ENCODE peak calls at places on chromosome 5, in five cellular contexts. C is PC-9, B is heart left ventricle, X is left ventricle myocardium inferior, J is cardiac muscle cell. N is an unnamed sample. For H3K9me3, the result is how much of the 10 kb centered on the place peaks cover.

GRCh38 chr5:42349163-42349562 is 74.1 kb upstream of the GHR start:
- DNase-seq in B (no peak), J (no peak), C (no peak), X (no peak), N (no peak)

GRCh38 chr5:139611703-139612584 is 36.2 kb upstream of the CXXC5 start:
- DNase-seq in C (no peak), X (no peak), B (no peak), J (no peak), N (no peak)

GRCh38 chr5:115584501-115584900 is 17.8 kb downstream of the TICAM2 start:
- DNase-seq in B (no peak), J (no peak), C (no peak), X (no peak), N (no peak)

GRCh38 chr5:121667292-121667691 is 184.4 kb upstream of the FTMT start:
- DNase-seq in C (no peak), B (no peak), J (no peak), X (no peak), N (no peak)

GRCh38 chr5:181060231-181060590 is 20.1 kb downstream of the BTNL9 start:
- DNase-seq in J (no peak), X (no peak), B (no peak), C (no peak), N (no peak)

GRCh38 chr5:174315871-174316270 is 270.4 kb downstream of the NSG2 start:
- DNase-seq in X (no peak), C (no peak), J (no peak), B (no peak), N (no peak)

GRCh38 chr5:154811653-154812465 is 38.5 kb downstream of the FAXDC2 start:
- DNase-seq in X (peak), J (peak), B (no peak), C (peak), N (peak)

GRCh38 chr5:132777209-132778069 is at the start of gene SEPTIN8:
- DNase-seq in C (peak), B (peak), X (peak), J (peak), N (peak)

GRCh38 chr5:32713396-32714381 is 2.6 kb downstream of the NPR3 start:
- DNase-seq in C (peak), X (peak), J (peak), B (peak), N (no peak)

GRCh38 chr5:41510176-41510831 is at the start of gene PLCXD3:
- DNase-seq in B (peak), X (peak), J (peak), C (peak), N (no peak)

GRCh38 chr5:140169410-140169809 is 5.6 kb upstream of the CYSTM1 start:
- DNase-seq in X (no peak), C (no peak), J (no peak), B (no peak), N (no peak)

GRCh38 chr5:98786178-98786853 is 12.9 kb downstream of the RGMB start:
- DNase-seq in J (no peak), X (no peak), B (no peak), C (no peak), N (no peak)

GRCh38 chr5:87524217-87524616 is 111.5 kb upstream of the CCNH start:
- DNase-seq in J (no peak), B (no peak), X (no peak), C (no peak), N (no peak)

GRCh38 chr5:60177596-60177995 is 284.1 kb upstream of the PDE4D start:
- DNase-seq in B (no peak), J (no peak), C (no peak), X (no peak), N (no peak)

GRCh38 chr5:52582313-52582712 is 205.4 kb upstream of the ITGA1 start:
- DNase-seq in C (no peak), X (no peak), J (peak), B (no peak), N (no peak)

GRCh38 chr5:95643152-95643551 is 3.4 kb upstream of the RFESD start:
- DNase-seq in X (no peak), C (no peak), B (no peak), J (no peak), N (no peak)

GRCh38 chr5:43530648-43531047 is 15.7 kb upstream of the C5orf34 start:
- DNase-seq in J (no peak), C (no peak), X (no peak), B (no peak), N (no peak)

GRCh38 chr5:72402381-72402890 is 82.3 kb downstream of the PTCD2 start:
- DNase-seq in X (no peak), J (no peak), B (no peak), C (no peak), N (no peak)

GRCh38 chr5:38871790-38872551 is 26.2 kb downstream of the OSMR start:
- DNase-seq in X (no peak), B (no peak), C (peak), J (no peak), N (no peak)

GRCh38 chr5:161498531-161498930 is 48.0 kb downstream of the GABRB2 start:
- DNase-seq in C (no peak), B (no peak), J (no peak), X (no peak), N (no peak)

GRCh38 chr5:125874717-125875116 is 548.5 kb upstream of the GRAMD2B start:
- DNase-seq in X (no peak), B (no peak), J (peak), C (no peak), N (no peak)

GRCh38 chr5:22651355-22651754 is 201.8 kb downstream of the CDH12 start:
- DNase-seq in X (no peak), C (no peak), B (no peak), J (no peak), N (peak)

GRCh38 chr5:6404129-6404528 is 25.8 kb upstream of the MED10 start:
- DNase-seq in J (no peak), B (no peak), X (no peak), C (no peak), N (no peak)

GRCh38 chr5:133371371-133372155 is 240.8 kb downstream of the FSTL4 start:
- DNase-seq in X (no peak), J (no peak), B (no peak), C (no peak), N (no peak)

DNA sequence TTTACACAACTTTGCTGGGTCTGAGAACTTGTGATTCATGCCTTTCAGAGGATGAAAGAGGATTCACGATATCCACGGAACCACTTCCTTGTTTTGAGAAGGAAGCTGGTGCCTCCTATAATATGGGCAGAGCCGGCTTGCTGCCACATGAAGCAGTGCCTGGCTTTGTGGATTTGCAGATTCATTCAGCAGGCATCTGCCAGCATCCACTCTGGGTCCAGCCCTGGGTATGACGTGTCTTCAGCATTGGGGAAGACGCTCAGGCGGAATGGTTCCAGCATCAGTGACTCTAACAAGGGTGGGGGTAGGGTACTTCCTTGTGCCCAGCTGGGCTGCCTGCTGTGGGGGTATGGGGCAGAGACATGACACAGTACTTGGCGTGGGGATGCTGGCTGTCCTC is 106.8 kb upstream of the PITX1 start:
- DNase-seq in J (no peak), C (peak), X (no peak), B (no peak), N (peak)
- H3K27ac ChIP-seq in J (no peak), C (peak), X (no peak), B (no peak), N (peak)

DNA sequence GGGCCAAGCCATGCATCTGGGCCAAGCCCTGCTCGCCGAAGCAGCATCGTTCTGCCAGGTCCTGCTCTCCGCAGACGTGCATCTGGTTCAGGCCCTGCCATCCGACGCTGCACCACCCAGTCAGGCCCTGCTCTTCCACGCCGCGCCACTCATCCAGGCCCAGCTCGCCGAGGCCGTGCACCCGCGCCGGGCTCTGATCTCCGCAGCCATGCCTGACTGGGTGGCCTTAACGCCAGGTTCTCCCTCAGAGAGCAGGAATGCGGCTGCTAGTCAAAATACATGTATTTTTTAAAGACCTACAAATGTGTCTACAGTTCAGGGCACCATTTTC is 891.1 kb upstream of the CTNND2 start:
- DNase-seq in J (no peak), X (no peak), B (no peak), C (no peak), N (no peak)
- H3K9me3 ChIP-seq in J (under half), X (under half), B (under half), C (under half), N (under half)

DNA sequence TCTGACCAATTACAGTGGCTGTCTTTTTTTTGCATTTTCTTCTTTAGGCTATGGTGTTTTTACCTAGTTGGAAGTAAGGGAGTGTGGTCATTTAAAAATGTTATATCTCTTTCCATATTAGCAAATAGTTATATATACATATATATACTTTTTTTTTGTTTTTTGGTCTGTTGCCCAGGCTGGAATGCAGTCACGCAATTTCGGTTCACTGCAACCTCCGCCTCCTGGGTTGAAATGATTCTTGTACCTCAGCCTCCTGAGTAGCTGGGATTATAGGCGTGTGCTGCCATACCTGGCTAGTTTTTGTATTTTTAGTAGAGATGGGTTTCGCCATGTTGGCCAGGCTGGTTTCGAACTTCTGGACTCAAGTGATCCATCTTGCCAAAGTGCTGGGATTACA is 12.3 kb downstream of the MARCHF6 start:
- DNase-seq in X (no peak), B (no peak), J (no peak), C (peak), N (no peak)
- H3K27ac ChIP-seq in X (peak), B (no peak), J (no peak), C (no peak), N (no peak)

GRCh38 chr5:141343242-141343952 is at the start of gene PCDHGA3:
- DNase-seq in J (no peak), X (no peak), B (no peak), C (no peak), N (peak)
- H3K9me3 ChIP-seq in J (under half), X (half or more), B (under half), C (under half), N (under half)

GRCh38 chr5:57862471-57863282 is 380.1 kb upstream of the ACTBL2 start:
- DNase-seq in C (peak), X (no peak), B (no peak), J (peak), N (no peak)
- H3K27ac ChIP-seq in C (peak), X (peak), B (peak), J (peak), N (no peak)

GRCh38 chr5:141437208-141437607 is 6.9 kb downstream of the PCDHGA12 start:
- DNase-seq in C (no peak), J (no peak), X (no peak), B (no peak), N (no peak)

GRCh38 chr5:141427783-141428426 is 2.4 kb upstream of the PCDHGA12 start:
- DNase-seq in X (no peak), C (no peak), J (no peak), B (peak), N (no peak)

GRCh38 chr5:141430332-141431113 is at the start of gene PCDHGA12:
- DNase-seq in X (peak), C (peak), J (no peak), B (no peak), N (no peak)

GRCh38 chr5:141434006-141434405 is 3.7 kb downstream of the PCDHGA12 start:
- DNase-seq in B (no peak), J (no peak), C (no peak), X (no peak), N (no peak)

GRCh38 chr5:141431286-141431685 is 979 bp downstream of the PCDHGA12 start:
- DNase-seq in J (no peak), B (no peak), C (no peak), X (no peak), N (no peak)
- H3K9me3 ChIP-seq in J (under half), B (half or more), C (under half), X (half or more), N (under half)

DNA sequence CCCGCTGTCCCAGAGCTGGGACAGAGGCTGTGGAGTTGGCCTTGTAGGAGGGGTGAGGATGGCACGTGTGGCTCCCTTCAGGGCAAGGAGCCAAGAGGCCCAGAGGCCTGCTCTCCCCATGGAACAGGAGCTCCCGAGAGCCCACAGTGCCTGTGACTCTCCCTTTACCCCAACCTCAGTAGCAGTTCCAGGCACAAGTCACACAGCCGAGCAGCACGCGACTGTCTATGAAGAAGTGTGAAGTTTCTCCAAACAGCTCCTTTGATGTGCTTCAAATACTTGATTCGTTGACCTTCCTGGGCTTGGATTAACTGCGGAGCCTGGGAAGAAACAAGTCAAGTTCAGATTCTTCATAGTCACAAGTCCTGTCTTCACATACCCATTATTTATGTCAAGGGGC is 208.7 kb downstream of the IRX2 start:
- DNase-seq in B (no peak), C (no peak), X (no peak), J (no peak), N (no peak)
- H3K27ac ChIP-seq in B (no peak), C (no peak), X (no peak), J (no peak), N (no peak)